ENCODE peak calls at places on chromosomes 2 and 18, in seven cellular contexts. R, H, V, Z, I, J and K are unnamed samples.

GRCh38 chr2:46311651-46312223 is 14.5 kb downstream of the EPAS1 start:
- DNase-seq in R (no peak), H (no peak), V (no peak), Z (no peak), I (no peak), J (no peak), K (no peak)

GRCh38 chr2:222689322-222689721 is 17.9 kb downstream of the MOGAT1 start:
- DNase-seq in R (no peak), H (no peak), V (no peak), Z (no peak), I (no peak), J (no peak), K (no peak)

GRCh38 chr2:55116966-55117365 is 66.7 kb upstream of the RTN4 start:
- DNase-seq in R (no peak), H (no peak), V (no peak), Z (no peak), I (no peak), J (no peak), K (no peak)

GRCh38 chr2:237590272-237591020 is at the start of gene RAB17:
- DNase-seq in R (peak), H (no peak), V (peak), Z (peak), I (no peak), J (no peak), K (no peak)

GRCh38 chr2:240461471-240462072 is 26.1 kb downstream of the GPC1 start:
- DNase-seq in R (peak), H (no peak), V (peak), Z (no peak), I (no peak), J (no peak), K (no peak)

GRCh38 chr18:65752625-65753325 is 2.0 kb downstream of the CDH7 start:
- DNase-seq in R (no peak), H (no peak), V (no peak), Z (no peak), I (no peak), J (no peak), K (no peak)

GRCh38 chr2:134301099-134301970 is 47.5 kb downstream of the MGAT5 start:
- DNase-seq in R (no peak), H (no peak), V (no peak), Z (no peak), I (no peak), J (no peak), K (no peak)

GRCh38 chr2:54077088-54077900 is 38.1 kb upstream of the ACYP2 start:
- DNase-seq in R (no peak), H (no peak), V (no peak), Z (no peak), I (peak), J (no peak), K (no peak)

GRCh38 chr2:100603945-100604633 is 41.3 kb downstream of the PDCL3 start:
- DNase-seq in R (no peak), H (no peak), V (no peak), Z (no peak), I (no peak), J (no peak), K (no peak)

GRCh38 chr2:43129676-43130547 is 96.5 kb downstream of the ZFP36L2 start:
- DNase-seq in R (peak), H (no peak), V (peak), Z (no peak), I (no peak), J (peak), K (no peak)

GRCh38 chr2:32947484-32948143 is 861 bp downstream of the LTBP1 start:
- DNase-seq in R (peak), H (peak), V (peak), Z (no peak), I (peak), J (peak), K (peak)

GRCh38 chr2:66171530-66171929 is 263.4 kb upstream of the MEIS1 start:
- DNase-seq in R (no peak), H (no peak), V (no peak), Z (no peak), I (no peak), J (no peak), K (no peak)

GRCh38 chr2:168730391-168730790 is 72.0 kb upstream of the NOSTRIN start:
- DNase-seq in R (no peak), H (no peak), V (no peak), Z (no peak), I (no peak), J (no peak), K (no peak)

GRCh38 chr18:5628512-5629255 is 84.9 kb upstream of the EPB41L3 start:
- DNase-seq in R (peak), H (peak), V (peak), Z (no peak), I (no peak), J (no peak), K (peak)

GRCh38 chr2:36405183-36405582 is 49.6 kb downstream of the CRIM1 start:
- DNase-seq in R (no peak), H (no peak), V (no peak), Z (no peak), I (no peak), J (no peak), K (no peak)

GRCh38 chr2:220275454-220275853 is 648.0 kb downstream of the SLC4A3 start:
- DNase-seq in R (no peak), H (no peak), V (no peak), Z (no peak), I (no peak), J (no peak), K (no peak)

GRCh38 chr2:111167238-111168162 is 46.8 kb downstream of the BCL2L11 start:
- DNase-seq in R (no peak), H (no peak), V (no peak), Z (no peak), I (no peak), J (no peak), K (no peak)

GRCh38 chr18:77164762-77165485 is 32.3 kb upstream of the MBP start:
- DNase-seq in R (no peak), H (no peak), V (no peak), Z (no peak), I (no peak), J (no peak), K (no peak)

GRCh38 chr2:88671786-88672427 is 19.6 kb upstream of the RPIA start:
- DNase-seq in R (no peak), H (no peak), V (no peak), Z (peak), I (peak), J (no peak), K (no peak)

GRCh38 chr2:191977754-191978153 is 130.9 kb upstream of the CAVIN2 start:
- DNase-seq in R (no peak), H (no peak), V (no peak), Z (no peak), I (no peak), J (no peak), K (no peak)
- TF ChIP-seq POLR2AphosphoS5 in R (no peak), H (no peak), V (no peak), Z (no peak), I (no peak), J (no peak), K (no peak)

GRCh38 chr2:107405261-107405660 is 421.4 kb upstream of the RGPD4 start:
- DNase-seq in R (no peak), H (no peak), V (no peak), Z (no peak), I (no peak), J (no peak), K (no peak)
- TF ChIP-seq POLR2A in R (no peak), H (no peak), V (no peak), Z (no peak), I (no peak), J (no peak), K (no peak)

GRCh38 chr2:228768818-228769217 is 502.3 kb downstream of the PID1 start:
- DNase-seq in R (no peak), H (no peak), V (no peak), Z (no peak), I (no peak), J (no peak), K (no peak)

GRCh38 chr2:228767196-228767595 is 503.9 kb downstream of the PID1 start:
- DNase-seq in R (no peak), H (no peak), V (no peak), Z (no peak), I (no peak), J (no peak), K (no peak)

GRCh38 chr2:228774548-228774947 is 496.5 kb downstream of the PID1 start:
- DNase-seq in R (no peak), H (no peak), V (no peak), Z (no peak), I (no peak), J (no peak), K (no peak)

GRCh38 chr2:228771719-228772254 is 499.3 kb downstream of the PID1 start:
- DNase-seq in R (no peak), H (no peak), V (no peak), Z (no peak), I (no peak), J (no peak), K (no peak)

DNA sequence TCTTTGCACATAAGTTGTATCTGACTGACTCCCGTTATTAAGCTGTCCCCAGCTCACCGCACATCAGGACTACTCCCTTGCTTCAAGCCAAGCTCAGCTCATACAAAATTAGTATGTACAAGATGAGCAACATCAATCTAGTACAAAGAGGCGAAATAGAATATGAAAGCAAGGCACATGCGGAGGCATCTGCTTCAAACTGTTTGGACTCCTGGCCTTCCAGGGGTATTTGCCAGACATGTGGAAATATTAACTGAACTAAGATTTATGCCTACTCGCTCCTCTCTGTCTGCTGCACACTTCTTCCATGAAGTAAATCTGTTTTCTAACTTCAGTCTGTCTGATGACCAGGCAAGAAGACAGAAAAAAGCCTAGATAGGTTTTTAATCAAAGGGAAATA is 499.8 kb downstream of the PID1 start:
- DNase-seq in R (no peak), H (no peak), V (no peak), Z (no peak), I (no peak), J (no peak), K (no peak)
- TF ChIP-seq POLR2AphosphoS5 in R (no peak), H (no peak), V (no peak), Z (no peak), I (no peak), J (no peak), K (no peak)

GRCh38 chr2:190648289-190649034 is 421 bp upstream of the NAB1 start:
- DNase-seq in R (peak), H (peak), V (peak), Z (peak), I (peak), J (peak), K (peak)
- TF ChIP-seq POLR2A in R (peak), H (no peak), V (peak), Z (no peak), I (peak), J (peak), K (no peak)

GRCh38 chr2:11292464-11293255 is 51.8 kb downstream of the ROCK2 start:
- DNase-seq in R (no peak), H (no peak), V (no peak), Z (no peak), I (no peak), J (no peak), K (no peak)
- TF ChIP-seq POLR2AphosphoS5 in R (no peak), H (no peak), V (no peak), Z (no peak), I (no peak), J (no peak), K (no peak)

DNA sequence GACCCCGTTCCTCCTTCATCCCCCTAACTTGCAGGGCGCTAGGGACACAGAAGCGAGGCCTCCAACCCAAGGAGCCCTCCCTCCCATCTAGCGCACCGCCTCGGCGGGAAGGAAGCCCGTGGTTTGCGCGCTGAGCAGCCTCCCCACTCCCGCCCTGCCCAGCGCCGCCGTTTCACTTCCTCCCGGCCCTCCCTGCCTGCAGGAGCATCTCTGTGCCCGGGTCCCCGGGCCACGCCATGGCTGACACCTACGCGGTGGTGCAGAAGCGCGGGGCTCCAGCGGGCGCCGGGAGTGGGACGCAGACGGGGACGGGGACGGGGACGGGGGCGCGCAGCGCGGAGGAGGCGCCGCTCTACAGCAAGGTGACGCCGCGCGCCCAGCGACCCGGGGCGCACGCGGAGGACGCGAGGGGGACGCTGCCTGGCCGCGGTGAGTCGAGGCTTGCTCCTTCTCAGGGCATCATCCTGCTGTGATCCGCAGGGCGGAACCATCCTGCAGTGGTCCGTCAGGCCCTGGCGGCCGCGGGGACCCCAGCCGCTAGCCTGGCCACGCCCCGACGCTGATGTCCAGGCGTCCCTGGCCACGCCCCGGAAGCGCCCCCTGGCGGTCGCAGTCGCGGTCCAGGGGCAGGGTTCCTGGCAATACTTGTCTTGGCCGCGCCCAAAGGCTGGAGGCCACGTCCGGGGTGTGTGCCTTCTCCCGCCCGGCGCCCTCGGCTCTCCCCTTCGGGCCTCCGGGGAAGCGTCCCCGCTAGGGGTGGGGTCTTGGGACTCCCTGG is 16.4 kb downstream of the PTPN18 start:
- DNase-seq in R (peak), H (peak), V (peak), Z (peak), I (peak), J (no peak), K (peak)
- TF ChIP-seq POLR2A in R (no peak), H (peak), V (peak), Z (peak), I (peak), J (peak), K (peak)

GRCh38 chr2:211516537-211516936 is 960.1 kb downstream of the CPS1 start:
- DNase-seq in R (no peak), H (no peak), V (no peak), Z (no peak), I (no peak), J (no peak), K (no peak)
- TF ChIP-seq POLR2AphosphoS5 in R (no peak), H (no peak), V (no peak), Z (no peak), I (no peak), J (no peak), K (no peak)

GRCh38 chr2:144950874-144951560 is 431.1 kb upstream of the ZEB2 start:
- DNase-seq in R (no peak), H (no peak), V (no peak), Z (peak), I (no peak), J (no peak), K (no peak)
- TF ChIP-seq POLR2A in R (no peak), H (no peak), V (no peak), Z (no peak), I (no peak), J (no peak), K (no peak)